ENCODE peak calls at places on chromosome 18, in ten cellular contexts. P, V, W, C, N, K, X, B, H and I are unnamed samples.

GRCh38 chr18:70294471-70295191 is 5.8 kb downstream of the SOCS6 start:
- DNase-seq in V (peak; percentile 18), X (no peak), C (no peak), H (no peak), N (no peak), K (no peak), P (no peak), W (no peak), B (no peak), I (no peak)

GRCh38 chr18:21117385-21118135 is 5.9 kb upstream of the ROCK1 start:
- DNase-seq in V (no peak), N (no peak), C (no peak), P (peak; percentile 45), K (peak; percentile 93), H (peak; percentile 31), B (no peak), X (no peak), W (no peak), I (no peak)

GRCh38 chr18:49227456-49227855 is 233.0 kb downstream of the DYM start:
- DNase-seq in X (no peak), K (no peak), B (peak; percentile 19), P (no peak), V (no peak), H (no peak), W (peak; percentile 63), C (peak; percentile 81), N (no peak), I (no peak)

GRCh38 chr18:649341-649740 is 8.1 kb upstream of the TYMS start:
- DNase-seq in C (no peak), H (no peak), N (no peak), W (peak; percentile 89), K (no peak), X (no peak), V (no peak), B (no peak), P (no peak), I (no peak)

GRCh38 chr18:4994710-4995109 is 202.3 kb downstream of the AKAIN1 start:
- DNase-seq in W (no peak), B (no peak), K (no peak), V (no peak), N (no peak), C (no peak), X (no peak), P (no peak), H (no peak), I (no peak)

GRCh38 chr18:47858607-47859006 is 71.9 kb downstream of the SMAD2 start:
- DNase-seq in N (no peak), W (no peak), H (no peak), B (no peak), C (no peak), X (no peak), P (no peak), K (no peak), V (no peak), I (no peak)

GRCh38 chr18:39521164-39521563 is 1955.6 kb upstream of the CELF4 start:
- DNase-seq in W (no peak), V (no peak), X (no peak), P (no peak), K (peak; percentile 6), N (no peak), H (no peak), C (peak; percentile 6), B (no peak), I (no peak)

GRCh38 chr18:576924-577323 is 3.3 kb upstream of the CETN1 start:
- DNase-seq in K (no peak), C (no peak), W (no peak), X (no peak), B (no peak), V (no peak), H (no peak), N (no peak), P (no peak), I (no peak)

GRCh38 chr18:6414723-6415362 is at the start of gene L3MBTL4:
- DNase-seq in H (peak; percentile 78), B (no peak), W (peak; percentile 14), X (no peak), K (no peak), C (peak; percentile 21), P (peak; percentile 63), N (no peak), V (peak; percentile 53), I (no peak)
- TF ChIP-seq EZH2 in H (no peak), B (peak; percentile 78), W (no peak), X (no peak), K (no peak), C (no peak), P (no peak), N (no peak), V (peak; percentile 3), I (no peak)

GRCh38 chr18:37277753-37278152 is 287.8 kb downstream of the CELF4 start:
- DNase-seq in N (no peak), B (no peak), H (no peak), X (no peak), W (no peak), K (no peak), C (no peak), P (no peak), V (no peak), I (no peak)

GRCh38 chr18:37276111-37276510 is 289.5 kb downstream of the CELF4 start:
- DNase-seq in W (no peak), B (no peak), H (no peak), V (no peak), K (no peak), N (no peak), X (no peak), P (no peak), C (no peak), I (no peak)

GRCh38 chr18:37272841-37273240 is 292.8 kb downstream of the CELF4 start:
- DNase-seq in W (no peak), X (no peak), B (no peak), V (no peak), C (no peak), K (no peak), N (no peak), P (no peak), H (no peak), I (no peak)

GRCh38 chr18:37274988-37275590 is 290.5 kb downstream of the CELF4 start:
- DNase-seq in H (no peak), B (no peak), X (peak; percentile 74), N (no peak), W (no peak), P (peak; percentile 40), C (no peak), V (no peak), K (no peak), I (no peak)

GRCh38 chr18:37274309-37274987 is 291.1 kb downstream of the CELF4 start:
- DNase-seq in C (no peak), K (no peak), W (no peak), H (no peak), N (no peak), B (no peak), X (no peak), V (no peak), P (no peak), I (no peak)
- TF ChIP-seq EZH2 in C (no peak), K (no peak), W (no peak), H (no peak), N (no peak), B (peak; percentile 68), X (no peak), V (no peak), P (no peak), I (no peak)

DNA sequence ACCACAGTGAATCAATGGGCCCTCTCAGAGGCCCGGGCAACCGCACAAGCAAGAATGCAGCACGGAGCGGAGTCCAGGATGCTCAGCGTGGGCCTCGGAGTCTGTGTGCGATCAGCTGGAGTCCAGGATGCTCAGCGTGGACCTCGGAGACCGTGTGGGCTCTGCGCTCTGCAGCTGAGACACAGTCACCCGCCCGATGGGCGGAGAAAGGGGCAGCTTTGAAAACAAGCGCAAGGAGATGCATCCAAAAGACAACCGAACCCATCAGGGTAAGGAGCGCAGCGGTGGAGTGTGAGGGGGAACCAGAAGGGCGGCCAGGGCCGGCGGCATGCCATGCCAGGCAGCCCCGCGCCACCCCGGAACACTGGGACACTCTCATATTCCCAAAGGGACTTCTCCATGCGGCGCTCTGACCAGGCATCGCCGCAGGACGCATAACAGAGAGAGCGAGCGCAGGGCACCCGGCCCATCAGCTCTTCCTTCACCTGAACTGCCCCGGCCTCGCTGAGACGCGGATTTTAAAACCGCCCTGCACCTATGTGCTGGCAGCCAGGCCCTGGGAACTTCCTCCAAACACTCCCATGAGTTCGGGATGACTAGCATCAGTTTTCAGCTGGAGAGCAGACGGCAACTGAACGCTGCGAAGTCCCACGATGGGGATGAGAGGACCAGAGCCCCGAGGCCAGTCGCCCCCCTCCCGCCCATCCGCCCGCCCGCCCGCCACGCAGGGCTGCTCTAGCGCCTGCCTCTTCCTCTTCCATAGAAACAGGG is 44.7 kb downstream of the MC5R start:
- DNase-seq in H (no peak), K (no peak), N (no peak), V (peak; percentile 43), C (no peak), B (no peak), W (no peak), X (no peak), P (peak; percentile 69), I (no peak)
- TF ChIP-seq EZH2 in H (peak; percentile 50), K (no peak), N (no peak), V (peak; percentile 48), C (no peak), B (no peak), W (no peak), X (no peak), P (no peak), I (peak; percentile 89)

GRCh38 chr18:78673516-78674321 is 305.9 kb upstream of the SALL3 start:
- DNase-seq in V (no peak), P (no peak), K (no peak), H (no peak), N (no peak), C (no peak), B (no peak), X (no peak), W (no peak), I (no peak)

GRCh38 chr18:78676622-78677482 is 302.8 kb upstream of the SALL3 start:
- DNase-seq in B (no peak), K (no peak), X (no peak), H (no peak), W (no peak), N (no peak), C (no peak), P (no peak), V (no peak), I (no peak)

GRCh38 chr18:78672862-78673446 is 306.7 kb upstream of the SALL3 start:
- DNase-seq in P (no peak), C (no peak), H (no peak), X (no peak), V (no peak), B (no peak), K (no peak), N (no peak), W (no peak), I (no peak)

GRCh38 chr18:78677483-78678317 is 301.9 kb upstream of the SALL3 start:
- DNase-seq in X (no peak), W (no peak), H (no peak), C (no peak), B (no peak), K (no peak), P (no peak), N (no peak), V (no peak), I (no peak)

DNA sequence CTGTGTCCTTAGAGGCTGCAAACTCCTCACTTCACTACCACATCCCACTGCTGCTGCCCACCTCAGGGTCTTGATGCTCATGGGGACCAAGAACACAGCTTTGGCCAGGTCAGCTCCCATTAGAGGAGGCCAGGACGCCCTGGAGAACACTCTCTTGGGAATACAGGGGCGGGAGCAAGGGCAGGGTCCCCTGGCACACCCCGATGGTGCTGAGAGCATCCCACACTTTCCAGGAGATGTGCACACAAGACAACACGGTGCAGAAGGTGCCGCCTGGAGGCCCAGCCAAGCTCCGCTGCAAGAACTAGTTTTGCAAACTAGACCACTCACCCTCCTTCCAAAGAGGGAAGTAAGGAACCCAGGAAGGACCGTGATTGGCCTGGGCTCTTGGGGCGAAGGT is 304.4 kb upstream of the SALL3 start:
- DNase-seq in K (no peak), H (no peak), X (no peak), P (no peak), N (no peak), W (no peak), B (no peak), V (no peak), C (no peak), I (no peak)
- TF ChIP-seq EZH2 in K (no peak), H (no peak), X (no peak), P (no peak), N (no peak), W (no peak), B (no peak), V (no peak), C (no peak), I (no peak)